ENCODE peak calls at places on chromosomes 5 and 9, in seven cellular contexts. A is breast epithelium, Y is upper lobe of left lung, P is HCT116, K is transverse colon, L is HepG2, E is stomach. U is an unnamed sample. For H3K36me3, the result is how much of the 10 kb centered on the place peaks cover.

GRCh38 chr5:138448481-138449398 is 9.9 kb downstream of the REEP2 start:
- DNase-seq in A (no peak), Y (no peak), P (no peak), K (no peak), L (no peak), E (no peak), U (no peak)

GRCh38 chr5:68554566-68555279 is 339.2 kb downstream of the PIK3R1 start:
- DNase-seq in A (no peak), Y (no peak), P (peak), K (peak), L (no peak), E (peak), U (no peak)

GRCh38 chr9:76759726-76760125 is 4.5 kb upstream of the PCA3 start:
- DNase-seq in A (no peak), Y (no peak), P (no peak), K (peak), L (no peak), E (no peak), U (no peak)

GRCh38 chr9:13388157-13388556 is 108.7 kb upstream of the MPDZ start:
- DNase-seq in A (no peak), Y (no peak), P (no peak), K (no peak), L (no peak), E (no peak), U (peak)

GRCh38 chr9:132768932-132769894 is 98.9 kb downstream of the GTF3C4 start:
- DNase-seq in A (no peak), Y (peak), P (no peak), K (peak), L (peak), E (peak), U (peak)

GRCh38 chr5:34826347-34826746 is 12.6 kb upstream of the TTC23L start:
- DNase-seq in A (no peak), Y (no peak), P (no peak), K (no peak), L (no peak), E (no peak), U (no peak)

GRCh38 chr5:151463137-151464029 is 16.0 kb downstream of the SLC36A1 start:
- DNase-seq in A (no peak), Y (no peak), P (no peak), K (peak), L (peak), E (no peak), U (no peak)

GRCh38 chr5:171495122-171495700 is 75.8 kb downstream of the FGF18 start:
- DNase-seq in A (no peak), Y (no peak), P (peak), K (no peak), L (no peak), E (no peak), U (no peak)

GRCh38 chr5:147403659-147404640 is 105.9 kb downstream of the DPYSL3 start:
- DNase-seq in A (no peak), Y (peak), P (peak), K (peak), L (no peak), E (no peak), U (no peak)

GRCh38 chr9:136031741-136032638 is 63.1 kb downstream of the NACC2 start:
- DNase-seq in A (no peak), Y (no peak), P (no peak), K (no peak), L (no peak), E (no peak), U (no peak)

GRCh38 chr9:87517732-87518131 is 20.1 kb downstream of the DAPK1 start:
- DNase-seq in A (no peak), Y (no peak), P (no peak), K (no peak), L (no peak), E (no peak), U (no peak)

GRCh38 chr9:87515086-87515485 is 17.4 kb downstream of the DAPK1 start:
- DNase-seq in A (no peak), Y (no peak), P (no peak), K (no peak), L (no peak), E (no peak), U (no peak)

GRCh38 chr9:87515588-87516221 is 18.0 kb downstream of the DAPK1 start:
- DNase-seq in A (no peak), Y (no peak), P (no peak), K (no peak), L (no peak), E (no peak), U (no peak)

GRCh38 chr9:87516931-87517300 is 19.2 kb downstream of the DAPK1 start:
- DNase-seq in A (no peak), Y (no peak), P (no peak), K (no peak), L (no peak), E (no peak), U (no peak)

GRCh38 chr9:87516222-87516930 is 18.7 kb downstream of the DAPK1 start:
- DNase-seq in A (no peak), Y (peak), P (no peak), K (peak), L (peak), E (peak), U (peak)
- TF ChIP-seq POLR2AphosphoS5 in A (no peak), Y (peak), P (no peak), K (no peak), L (no peak), E (no peak), U (no peak)

DNA sequence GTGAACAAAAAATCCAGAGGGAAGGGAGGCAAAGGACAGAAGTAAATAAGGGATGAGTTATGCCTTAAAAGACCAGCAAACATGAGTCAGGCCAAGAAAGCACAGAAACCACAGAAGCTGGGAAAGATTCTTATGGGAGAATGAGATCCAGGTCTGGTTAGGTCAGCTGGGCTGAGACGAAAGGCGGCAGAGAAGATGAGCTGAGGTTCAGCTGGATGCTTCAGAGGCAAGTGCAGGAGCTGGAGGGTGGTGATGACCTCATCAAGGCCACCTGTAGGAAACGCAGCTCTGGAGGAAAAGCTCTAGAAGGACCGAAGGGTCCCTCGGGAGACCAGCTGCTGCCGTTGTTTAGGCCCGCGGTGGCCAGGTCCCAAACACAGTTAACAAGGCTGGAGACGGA is 152.0 kb downstream of the MYO10 start:
- DNase-seq in A (no peak), Y (no peak), P (no peak), K (no peak), L (no peak), E (no peak), U (no peak)
- H3K36me3 ChIP-seq in A (under half), Y (under half), P (under half), K (under half), L (under half), E (under half), U (under half)

DNA sequence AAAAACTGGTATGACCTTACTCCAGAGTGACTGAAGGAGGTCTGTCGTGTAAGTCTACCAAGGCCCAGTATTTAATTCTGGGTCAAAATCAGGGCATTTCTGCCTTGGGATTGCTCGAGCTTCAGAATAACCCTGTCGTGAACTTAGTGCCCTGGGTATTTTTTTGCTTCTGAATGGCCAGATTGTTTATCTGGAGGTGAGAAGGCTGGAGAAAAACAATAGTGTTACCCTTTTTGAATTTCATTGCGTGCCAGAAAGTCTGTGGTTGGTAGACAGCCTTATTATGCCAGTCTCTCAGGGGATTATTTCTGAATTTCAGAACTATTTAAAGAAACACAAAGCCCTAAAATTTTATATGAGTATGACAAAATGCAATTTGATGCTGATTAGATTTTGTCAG is 323.4 kb downstream of the CSNK1G3 start:
- DNase-seq in A (no peak), Y (no peak), P (no peak), K (no peak), L (no peak), E (no peak), U (no peak)
- TF ChIP-seq POLR2AphosphoS5 in A (no peak), Y (no peak), P (no peak), K (no peak), L (no peak), E (no peak), U (no peak)

DNA sequence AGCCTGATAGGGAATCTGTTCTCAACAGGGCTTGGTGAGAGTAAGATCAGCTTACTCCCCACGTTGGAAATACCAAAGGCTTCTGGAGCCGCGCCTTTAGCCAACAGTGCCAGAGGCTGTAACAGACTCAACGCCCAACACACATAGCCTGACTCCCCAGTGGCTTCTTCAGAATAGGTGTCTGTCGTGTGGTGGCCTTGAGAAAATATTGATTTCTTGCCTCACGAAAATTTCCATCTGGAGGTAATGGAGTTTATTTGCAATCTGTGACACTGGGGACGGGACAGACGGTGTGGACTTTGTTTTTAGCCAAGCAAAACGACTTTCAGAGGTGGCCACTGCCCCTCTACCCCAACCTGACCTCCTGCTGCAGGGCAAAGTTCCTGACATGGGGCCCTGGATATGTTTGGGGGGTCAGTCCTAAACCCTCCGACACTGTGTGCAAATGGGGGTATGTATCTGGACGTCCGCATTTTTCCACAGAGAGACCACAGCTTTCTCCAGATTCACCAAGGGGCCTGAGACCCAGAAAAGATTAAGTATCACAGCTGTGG is 189.3 kb downstream of the CDK5RAP2 start:
- DNase-seq in A (no peak), Y (no peak), P (no peak), K (no peak), L (peak), E (no peak), U (no peak)
- H3K36me3 ChIP-seq in A (under half), Y (half or more), P (under half), K (under half), L (under half), E (half or more), U (half or more)

DNA sequence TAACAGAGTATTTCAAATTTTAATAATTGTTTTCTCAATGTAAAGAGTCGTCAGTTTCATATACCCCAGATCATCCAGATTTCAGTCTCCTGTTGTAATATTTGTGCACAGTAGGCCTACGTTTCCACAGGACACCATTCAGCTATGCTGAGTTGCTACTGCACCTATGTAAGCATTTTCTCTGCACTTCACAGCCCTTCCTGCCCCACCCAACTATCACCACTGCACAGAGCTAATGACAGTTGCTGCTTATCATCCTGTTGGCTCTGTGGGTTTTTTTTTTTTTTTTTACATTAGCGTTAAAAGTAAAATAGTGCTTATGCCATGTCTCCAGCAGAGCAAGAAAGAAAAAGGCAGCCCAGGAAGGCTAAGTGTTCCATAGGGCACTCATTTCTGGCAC is 5.9 kb upstream of the PRKACG start:
- DNase-seq in A (no peak), Y (no peak), P (no peak), K (no peak), L (no peak), E (no peak), U (no peak)
- TF ChIP-seq POLR2AphosphoS5 in A (no peak), Y (no peak), P (no peak), K (no peak), L (no peak), E (no peak), U (no peak)